ENCODE peak calls at places on chromosomes 12 and 14, in seven cellular contexts. U, S, L, N, F, C and K are unnamed samples.

GRCh38 chr14:64293976-64294671 is at the start of gene ESR2:
- DNase-seq in U (peak), S (peak), L (peak), N (peak), F (no peak), C (peak), K (peak)

GRCh38 chr14:69501362-69501964 is 16.9 kb downstream of the PLEKHD1 start:
- DNase-seq in U (peak), S (no peak), L (no peak), N (no peak), F (no peak), C (peak), K (peak)

GRCh38 chr12:100151769-100152168 is 9.1 kb upstream of the BLTP3B start:
- DNase-seq in U (no peak), S (no peak), L (no peak), N (no peak), F (no peak), C (no peak), K (no peak)

GRCh38 chr12:29783773-29784666 is at the start of gene TMTC1:
- DNase-seq in U (peak), S (no peak), L (no peak), N (peak), F (peak), C (no peak), K (peak)

GRCh38 chr14:24279301-24280186 is 8.1 kb upstream of the RABGGTA start:
- DNase-seq in U (peak), S (peak), L (no peak), N (no peak), F (peak), C (peak), K (peak)

GRCh38 chr14:94738786-94739185 is 31.1 kb downstream of the GSC start:
- DNase-seq in U (peak), S (no peak), L (no peak), N (no peak), F (peak), C (no peak), K (peak)

GRCh38 chr12:49200882-49201594 is 12.2 kb upstream of the TUBA1A start:
- DNase-seq in U (peak), S (no peak), L (no peak), N (no peak), F (peak), C (peak), K (peak)

GRCh38 chr12:121326996-121327674 is 25.1 kb downstream of the ANAPC5 start:
- DNase-seq in U (no peak), S (no peak), L (no peak), N (no peak), F (no peak), C (peak), K (no peak)

GRCh38 chr12:47773062-47773857 is at the start of gene SLC48A1:
- DNase-seq in U (peak), S (peak), L (peak), N (peak), F (peak), C (peak), K (peak)

GRCh38 chr14:103057372-103058208 is at the start of gene CDC42BPB:
- DNase-seq in U (peak), S (peak), L (no peak), N (peak), F (peak), C (peak), K (peak)

GRCh38 chr12:52321433-52321832 is 235 bp upstream of the KRT83 start:
- DNase-seq in U (no peak), S (no peak), L (no peak), N (no peak), F (no peak), C (peak), K (no peak)

GRCh38 chr14:36690301-36691020 is 28.8 kb downstream of the PAX9 start:
- DNase-seq in U (peak), S (no peak), L (no peak), N (no peak), F (peak), C (no peak), K (peak)

GRCh38 chr12:104402630-104403029 is 54.1 kb upstream of the CHST11 start:
- DNase-seq in U (no peak), S (no peak), L (no peak), N (no peak), F (no peak), C (no peak), K (no peak)

GRCh38 chr12:77294016-77294415 is 228.6 kb upstream of the E2F7 start:
- DNase-seq in U (peak), S (no peak), L (no peak), N (no peak), F (peak), C (no peak), K (no peak)

GRCh38 chr12:112349440-112349839 is 32.8 kb downstream of the HECTD4 start:
- DNase-seq in U (no peak), S (no peak), L (no peak), N (no peak), F (no peak), C (peak), K (peak)

GRCh38 chr12:124433147-124433874 is 134.1 kb downstream of the NCOR2 start:
- DNase-seq in U (no peak), S (no peak), L (no peak), N (no peak), F (no peak), C (no peak), K (no peak)

GRCh38 chr14:93045211-93045674 is 70.5 kb downstream of the ITPK1 start:
- DNase-seq in U (peak), S (no peak), L (no peak), N (peak), F (no peak), C (no peak), K (no peak)

GRCh38 chr12:114406326-114407033 is 536 bp upstream of the TBX5 start:
- DNase-seq in U (peak), S (no peak), L (no peak), N (no peak), F (no peak), C (no peak), K (no peak)

GRCh38 chr14:68685419-68686211 is 107.3 kb downstream of the ZFP36L1 start:
- DNase-seq in U (peak), S (peak), L (peak), N (no peak), F (peak), C (no peak), K (no peak)

GRCh38 chr14:100893228-100893601 is 10.3 kb downstream of the RTL1 start:
- DNase-seq in U (no peak), S (no peak), L (no peak), N (no peak), F (no peak), C (no peak), K (no peak)

GRCh38 chr12:4664111-4664510 is 15.2 kb downstream of the NDUFA9 start:
- DNase-seq in U (peak), S (no peak), L (no peak), N (no peak), F (peak), C (no peak), K (peak)

GRCh38 chr12:6765634-6766581 is at the start of gene PTMS:
- DNase-seq in U (peak), S (no peak), L (peak), N (peak), F (peak), C (peak), K (peak)

GRCh38 chr14:32590157-32590556 is 261.1 kb downstream of the AKAP6 start:
- DNase-seq in U (no peak), S (no peak), L (no peak), N (no peak), F (peak), C (no peak), K (no peak)

GRCh38 chr12:28079539-28079938 is 107.0 kb upstream of the PTHLH start:
- DNase-seq in U (no peak), S (no peak), L (no peak), N (no peak), F (no peak), C (no peak), K (no peak)

GRCh38 chr12:51538599-51538998 is 52.4 kb upstream of the SCN8A start:
- DNase-seq in U (no peak), S (no peak), L (no peak), N (no peak), F (no peak), C (no peak), K (no peak)

GRCh38 chr14:95066427-95066986 is 90.8 kb downstream of the DICER1 start:
- DNase-seq in U (no peak), S (no peak), L (no peak), N (no peak), F (no peak), C (no peak), K (no peak)

GRCh38 chr12:108033091-108033490 is 96.0 kb upstream of the WSCD2 start:
- DNase-seq in U (no peak), S (no peak), L (no peak), N (no peak), F (no peak), C (no peak), K (no peak)

GRCh38 chr12:121577443-121578180 is 3.2 kb downstream of the KDM2B start:
- DNase-seq in U (peak), S (no peak), L (no peak), N (no peak), F (no peak), C (no peak), K (peak)

GRCh38 chr12:129819391-129819790 is 84.4 kb downstream of the TMEM132D start:
- DNase-seq in U (peak), S (no peak), L (no peak), N (no peak), F (peak), C (no peak), K (no peak)

GRCh38 chr12:57898308-57898970 is 42.9 kb upstream of the ATP23 start:
- DNase-seq in U (peak), S (no peak), L (no peak), N (no peak), F (peak), C (peak), K (no peak)

GRCh38 chr14:62364161-62364560 is 601.9 kb downstream of the SNAPC1 start:
- DNase-seq in U (no peak), S (no peak), L (no peak), N (no peak), F (no peak), C (no peak), K (no peak)

GRCh38 chr14:101781240-101782061 is 19.9 kb downstream of the PPP2R5C start:
- DNase-seq in U (peak), S (no peak), L (peak), N (no peak), F (no peak), C (no peak), K (peak)

GRCh38 chr12:116102019-116102418 is 175.5 kb downstream of the MED13L start:
- DNase-seq in U (no peak), S (no peak), L (no peak), N (no peak), F (no peak), C (no peak), K (no peak)

GRCh38 chr12:28583771-28584261 is 393.6 kb downstream of the CCDC91 start:
- DNase-seq in U (peak), S (no peak), L (no peak), N (no peak), F (peak), C (no peak), K (no peak)

GRCh38 chr14:67487937-67488893 is at the start of gene TMEM229B:
- DNase-seq in U (peak), S (peak), L (peak), N (no peak), F (no peak), C (no peak), K (no peak)

GRCh38 chr12:110743571-110744093 is 941 bp upstream of the PPP1CC start:
- DNase-seq in U (peak), S (no peak), L (no peak), N (peak), F (peak), C (no peak), K (peak)